ENCODE peak calls at places on chromosomes 1 and 21, in five cellular contexts. Q, T, H, K and G are unnamed samples.

GRCh38 chr1:203136409-203137042 is 9.0 kb downstream of the ADORA1 start:
- DNase-seq in Q (no peak), T (peak), H (no peak), K (no peak), G (no peak)

GRCh38 chr1:183881387-183882084 is 76.6 kb downstream of the RGL1 start:
- DNase-seq in Q (no peak), T (peak), H (peak), K (peak), G (no peak)

GRCh38 chr1:226388131-226388530 is 19.8 kb downstream of the PARP1 start:
- DNase-seq in Q (no peak), T (no peak), H (no peak), K (no peak), G (no peak)

GRCh38 chr1:52904590-52905375 is 16.8 kb downstream of the ECHDC2 start:
- DNase-seq in Q (no peak), T (peak), H (peak), K (peak), G (no peak)

GRCh38 chr1:41613646-41614592 is 129.4 kb upstream of the EDN2 start:
- DNase-seq in Q (no peak), T (no peak), H (peak), K (peak), G (no peak)

GRCh38 chr1:217313096-217313495 is 317.8 kb downstream of the GPATCH2 start:
- DNase-seq in Q (no peak), T (no peak), H (no peak), K (no peak), G (no peak)

GRCh38 chr1:163870666-163871065 is 548.9 kb downstream of the NUF2 start:
- DNase-seq in Q (no peak), T (no peak), H (peak), K (peak), G (no peak)

GRCh38 chr21:16571594-16571993 is 841.8 kb downstream of the USP25 start:
- DNase-seq in Q (no peak), T (no peak), H (peak), K (no peak), G (no peak)